ENCODE peak calls at places on chromosomes 5 and 9, in four cellular contexts. One of them, this sample, is unnamed.

GRCh38 chr9:71485306-71485705 is 283.0 kb downstream of the CEMIP2 start:
- DNase-seq in activated effector memory CD4-positive, alpha-beta T cell treated with Interleukin-2 at 50 U/mL for 16 hours: no peak
- DNase-seq in brain microvascular endothelial cell: no peak
- DNase-seq in NCI-H345: no peak
- DNase-seq in this sample: no peak

GRCh38 chr5:15234366-15234765 is 265.6 kb upstream of the FBXL7 start:
- DNase-seq in NCI-H345: no peak
- DNase-seq in brain microvascular endothelial cell: peak; percentile 41
- DNase-seq in activated effector memory CD4-positive, alpha-beta T cell treated with Interleukin-2 at 50 U/mL for 16 hours: no peak
- DNase-seq in this sample: no peak

GRCh38 chr9:113238859-113239231 is 17.5 kb downstream of the SLC31A1 start:
- DNase-seq in activated effector memory CD4-positive, alpha-beta T cell treated with Interleukin-2 at 50 U/mL for 16 hours: no peak
- DNase-seq in NCI-H345: no peak
- DNase-seq in brain microvascular endothelial cell: no peak
- DNase-seq in this sample: no peak

GRCh38 chr9:136464241-136464640 is 18.6 kb downstream of the SEC16A start:
- DNase-seq in NCI-H345: no peak
- DNase-seq in activated effector memory CD4-positive, alpha-beta T cell treated with Interleukin-2 at 50 U/mL for 16 hours: no peak
- DNase-seq in brain microvascular endothelial cell: no peak
- DNase-seq in this sample: no peak

GRCh38 chr5:43191740-43192557 is at the start of gene NIM1K:
- DNase-seq in NCI-H345: peak; percentile 37
- DNase-seq in activated effector memory CD4-positive, alpha-beta T cell treated with Interleukin-2 at 50 U/mL for 16 hours: peak; percentile 5
- DNase-seq in brain microvascular endothelial cell: no peak
- DNase-seq in this sample: peak; percentile 62

GRCh38 chr9:130689937-130690700 is 3.5 kb upstream of the EXOSC2 start:
- DNase-seq in brain microvascular endothelial cell: peak; percentile 71
- DNase-seq in NCI-H345: no peak
- DNase-seq in activated effector memory CD4-positive, alpha-beta T cell treated with Interleukin-2 at 50 U/mL for 16 hours: no peak
- DNase-seq in this sample: no peak

GRCh38 chr9:95508242-95508967 is 8.4 kb downstream of the PTCH1 start:
- DNase-seq in brain microvascular endothelial cell: no peak
- DNase-seq in activated effector memory CD4-positive, alpha-beta T cell treated with Interleukin-2 at 50 U/mL for 16 hours: no peak
- DNase-seq in NCI-H345: peak; percentile 31
- DNase-seq in this sample: no peak

GRCh38 chr9:110048473-110048975 is 159.4 kb downstream of the C9orf152 start:
- DNase-seq in brain microvascular endothelial cell: peak; percentile 67
- DNase-seq in NCI-H345: peak; percentile 89
- DNase-seq in activated effector memory CD4-positive, alpha-beta T cell treated with Interleukin-2 at 50 U/mL for 16 hours: peak; percentile 76
- DNase-seq in this sample: peak; percentile 89

GRCh38 chr9:20568406-20568805 is 53.9 kb downstream of the MLLT3 start:
- DNase-seq in NCI-H345: no peak
- DNase-seq in activated effector memory CD4-positive, alpha-beta T cell treated with Interleukin-2 at 50 U/mL for 16 hours: no peak
- DNase-seq in brain microvascular endothelial cell: no peak
- DNase-seq in this sample: no peak

GRCh38 chr9:91949293-91949945 is 609 bp downstream of the ROR2 start:
- DNase-seq in NCI-H345: peak; percentile 31
- DNase-seq in activated effector memory CD4-positive, alpha-beta T cell treated with Interleukin-2 at 50 U/mL for 16 hours: no peak
- DNase-seq in brain microvascular endothelial cell: no peak
- DNase-seq in this sample: no peak

GRCh38 chr9:127130661-127131538 is 8.5 kb upstream of the ANGPTL2 start:
- DNase-seq in brain microvascular endothelial cell: peak; percentile 65
- DNase-seq in NCI-H345: peak; percentile 15
- DNase-seq in activated effector memory CD4-positive, alpha-beta T cell treated with Interleukin-2 at 50 U/mL for 16 hours: no peak
- DNase-seq in this sample: no peak

GRCh38 chr5:115535479-115536035 is 9.0 kb downstream of the FEM1C start:
- DNase-seq in NCI-H345: no peak
- DNase-seq in brain microvascular endothelial cell: no peak
- DNase-seq in activated effector memory CD4-positive, alpha-beta T cell treated with Interleukin-2 at 50 U/mL for 16 hours: no peak
- DNase-seq in this sample: no peak

GRCh38 chr9:128600111-128600510 is 47.7 kb downstream of the SPTAN1 start:
- DNase-seq in NCI-H345: no peak
- DNase-seq in brain microvascular endothelial cell: no peak
- DNase-seq in activated effector memory CD4-positive, alpha-beta T cell treated with Interleukin-2 at 50 U/mL for 16 hours: no peak
- DNase-seq in this sample: no peak

This sample was measured in activated CD4-positive, alpha-beta memory T cell treated with anti-CD3 and anti-CD28 coated beads for 36 hours.